ENCODE peak calls at places on chromosomes 13 and 19, in four cellular contexts. G is lower leg skin; D is stimulated activated CD4-positive, alpha-beta T cell treated with anti-CD3 and anti-CD28 coated beads, Interleukin-4, amount 100 ng/mL, for 48 hours; K is stimulated activated naive CD8-positive, alpha-beta T cell treated with anti-CD3 and anti-CD28 coated beads, Interleukin-15, Interleukin-2, amounts not matched to agents 100 U/mL and 50 U/mL, for 24 hours. R is an unnamed sample.

GRCh38 chr13:37618554-37618953 is 20.0 kb upstream of the POSTN start:
- DNase-seq in G (no peak), D (no peak), K (no peak), R (no peak)

GRCh38 chr19:34368338-34368737 is 3.3 kb downstream of the GPI start:
- DNase-seq in G (no peak), D (no peak), K (no peak), R (no peak)

GRCh38 chr19:14383898-14384669 is 2.8 kb downstream of the ADGRE5 start:
- DNase-seq in G (no peak), D (no peak), K (peak; percentile 78), R (peak; percentile 84)

GRCh38 chr13:19860884-19861655 is 2.4 kb downstream of the ZMYM5 start:
- DNase-seq in G (no peak), D (no peak), K (peak; percentile 14), R (peak; percentile 50)

GRCh38 chr19:31730270-31730669 is 381.0 kb upstream of the TSHZ3 start:
- DNase-seq in G (no peak), D (no peak), K (no peak), R (no peak)

GRCh38 chr13:91647361-91647970 is 249.0 kb downstream of the GPC5 start:
- DNase-seq in G (no peak), D (peak; percentile 1), K (peak; percentile 4), R (peak; percentile 3)

GRCh38 chr19:28847468-28847867 is 365.5 kb downstream of the UQCRFS1 start:
- DNase-seq in G (peak; percentile 42), D (no peak), K (no peak), R (no peak)

GRCh38 chr19:33798701-33799111 is 2.0 kb downstream of the KCTD15 start:
- DNase-seq in G (no peak), D (no peak), K (no peak), R (no peak)

GRCh38 chr13:48500652-48501197 is 32.2 kb downstream of the RCBTB2 start:
- DNase-seq in G (no peak), D (no peak), K (no peak), R (no peak)

GRCh38 chr19:29628661-29629385 is 22.7 kb downstream of the POP4 start:
- DNase-seq in G (no peak), D (no peak), K (no peak), R (no peak)

GRCh38 chr13:113616991-113617749 is 32.6 kb downstream of the TFDP1 start:
- DNase-seq in G (no peak), D (no peak), K (no peak), R (no peak)

GRCh38 chr19:3420909-3421619 is 54.7 kb downstream of the NFIC start:
- DNase-seq in G (no peak), D (no peak), K (no peak), R (no peak)

GRCh38 chr13:99322297-99323103 is 15.3 kb upstream of the GPR183 start:
- DNase-seq in G (no peak), D (no peak), K (no peak), R (peak; percentile 70)

GRCh38 chr13:41216160-41216559 is 21.8 kb upstream of the KBTBD7 start:
- DNase-seq in G (no peak), D (no peak), K (no peak), R (no peak)

GRCh38 chr13:35978607-35979316 is 152.4 kb downstream of the DCLK1 start:
- DNase-seq in G (no peak), D (peak; percentile 1), K (peak; percentile 21), R (peak; percentile 31)

GRCh38 chr19:16896913-16897571 is 8.2 kb downstream of the F2RL3 start:
- DNase-seq in G (peak; percentile 98), D (peak; percentile 75), K (peak; percentile 80), R (peak; percentile 66)